ENCODE peak calls at places on chromosome 1, in five cellular contexts. One of them, this sample, is unnamed.
A peak's percentile ranks its signal among the peaks of the same experiment; 100 is the strongest.

GRCh38 chr1:16393255-16394177 is 26.5 kb downstream of the SZRD1 start:
- DNase-seq in nephron progenitor cell: no peak
- DNase-seq in RWPE1: no peak
- DNase-seq in AG09319: no peak
- DNase-seq in fibroblast of lung: no peak
- DNase-seq in this sample: no peak

GRCh38 chr1:42684139-42684538 is 1.9 kb downstream of the YBX1 start:
- DNase-seq in fibroblast of lung: peak; percentile 11
- DNase-seq in AG09319: no peak
- DNase-seq in nephron progenitor cell: no peak
- DNase-seq in RWPE1: no peak
- DNase-seq in this sample: no peak

GRCh38 chr1:151924691-151925587 is 15.6 kb upstream of the THEM4 start:
- DNase-seq in fibroblast of lung: no peak
- DNase-seq in AG09319: no peak
- DNase-seq in RWPE1: no peak
- DNase-seq in nephron progenitor cell: no peak
- DNase-seq in this sample: no peak

GRCh38 chr1:99737016-99737415 is 29.4 kb downstream of the FRRS1 start:
- DNase-seq in RWPE1: no peak
- DNase-seq in fibroblast of lung: peak; percentile 76
- DNase-seq in nephron progenitor cell: peak; percentile 12
- DNase-seq in AG09319: peak; percentile 15
- DNase-seq in this sample: peak; percentile 22

GRCh38 chr1:156247460-156248322 is at the start of gene PAQR6:
- DNase-seq in fibroblast of lung: no peak
- DNase-seq in RWPE1: no peak
- DNase-seq in AG09319: no peak
- DNase-seq in nephron progenitor cell: no peak
- DNase-seq in this sample: peak; percentile 30

GRCh38 chr1:29420196-29420595 is 183.9 kb downstream of the PTPRU start:
- DNase-seq in fibroblast of lung: no peak
- DNase-seq in RWPE1: no peak
- DNase-seq in AG09319: no peak
- DNase-seq in nephron progenitor cell: no peak
- DNase-seq in this sample: no peak

GRCh38 chr1:100556925-100557605 is 19.1 kb downstream of the GPR88 start:
- DNase-seq in AG09319: no peak
- DNase-seq in fibroblast of lung: no peak
- DNase-seq in RWPE1: no peak
- DNase-seq in nephron progenitor cell: no peak
- DNase-seq in this sample: no peak

GRCh38 chr1:82565546-82565945 is 764.8 kb downstream of the ADGRL2 start:
- DNase-seq in fibroblast of lung: peak; percentile 57
- DNase-seq in RWPE1: peak; percentile 41
- DNase-seq in nephron progenitor cell: no peak
- DNase-seq in AG09319: no peak
- DNase-seq in this sample: no peak

GRCh38 chr1:48222501-48223242 is at the start of gene SLC5A9:
- DNase-seq in RWPE1: no peak
- DNase-seq in fibroblast of lung: no peak
- DNase-seq in nephron progenitor cell: no peak
- DNase-seq in AG09319: no peak
- DNase-seq in this sample: no peak

GRCh38 chr1:182875889-182876288 is 36.7 kb downstream of the DHX9 start:
- DNase-seq in RWPE1: no peak
- DNase-seq in fibroblast of lung: no peak
- DNase-seq in AG09319: no peak
- DNase-seq in nephron progenitor cell: no peak
- DNase-seq in this sample: no peak

GRCh38 chr1:16087733-16088132 is 14.3 kb upstream of the FAM131C start:
- DNase-seq in RWPE1: no peak
- DNase-seq in AG09319: no peak
- DNase-seq in fibroblast of lung: no peak
- DNase-seq in nephron progenitor cell: no peak
- DNase-seq in this sample: no peak

GRCh38 chr1:45979074-45979777 is 153.2 kb downstream of the PIK3R3 start:
- DNase-seq in RWPE1: peak; percentile 25
- DNase-seq in AG09319: no peak
- DNase-seq in nephron progenitor cell: no peak
- DNase-seq in fibroblast of lung: peak; percentile 50
- DNase-seq in this sample: no peak

GRCh38 chr1:156826596-156826995 is 9.9 kb upstream of the SH2D2A start:
- DNase-seq in RWPE1: no peak
- DNase-seq in nephron progenitor cell: no peak
- DNase-seq in AG09319: no peak
- DNase-seq in fibroblast of lung: no peak
- DNase-seq in this sample: no peak

GRCh38 chr1:15727021-15727420 is 9.0 kb upstream of the SLC25A34 start:
- DNase-seq in RWPE1: no peak
- DNase-seq in fibroblast of lung: no peak
- DNase-seq in AG09319: no peak
- DNase-seq in nephron progenitor cell: no peak
- DNase-seq in this sample: no peak

GRCh38 chr1:33289858-33290154 is 31.1 kb downstream of the A3GALT2 start:
- DNase-seq in RWPE1: no peak
- DNase-seq in nephron progenitor cell: no peak
- DNase-seq in AG09319: no peak
- DNase-seq in fibroblast of lung: no peak
- DNase-seq in this sample: no peak

GRCh38 chr1:98659879-98660278 is 1.6 kb upstream of the SNX7 start:
- DNase-seq in fibroblast of lung: no peak
- DNase-seq in nephron progenitor cell: no peak
- DNase-seq in AG09319: no peak
- DNase-seq in RWPE1: no peak
- DNase-seq in this sample: no peak

GRCh38 chr1:154944422-154945159 is 8.1 kb upstream of the PMVK start:
- DNase-seq in AG09319: no peak
- DNase-seq in nephron progenitor cell: no peak
- DNase-seq in RWPE1: no peak
- DNase-seq in fibroblast of lung: peak; percentile 34
- DNase-seq in this sample: no peak

GRCh38 chr1:2438038-2438437 is 25.7 kb upstream of the PEX10 start:
- DNase-seq in AG09319: no peak
- DNase-seq in RWPE1: no peak
- DNase-seq in fibroblast of lung: no peak
- DNase-seq in nephron progenitor cell: no peak
- DNase-seq in this sample: no peak

GRCh38 chr1:31753623-31754349 is 10.4 kb downstream of the ADGRB2 start:
- DNase-seq in RWPE1: peak; percentile 71
- DNase-seq in AG09319: no peak
- DNase-seq in nephron progenitor cell: no peak
- DNase-seq in fibroblast of lung: peak; percentile 81
- DNase-seq in this sample: no peak

GRCh38 chr1:204043680-204044079 is 29.2 kb upstream of the SOX13 start:
- DNase-seq in RWPE1: no peak
- DNase-seq in fibroblast of lung: no peak
- DNase-seq in nephron progenitor cell: no peak
- DNase-seq in AG09319: no peak
- DNase-seq in this sample: no peak

GRCh38 chr1:230681599-230681998 is 32.3 kb downstream of the AGT start:
- DNase-seq in AG09319: peak; percentile 42
- DNase-seq in RWPE1: peak; percentile 85
- DNase-seq in fibroblast of lung: peak; percentile 84
- DNase-seq in nephron progenitor cell: no peak
- DNase-seq in this sample: no peak

GRCh38 chr1:39409055-39409816 is 82.2 kb upstream of the BMP8A start:
- DNase-seq in RWPE1: no peak
- DNase-seq in nephron progenitor cell: peak; percentile 60
- DNase-seq in fibroblast of lung: peak; percentile 72
- DNase-seq in AG09319: peak; percentile 59
- DNase-seq in this sample: peak; percentile 59

GRCh38 chr1:32753532-32754281 is 51.1 kb upstream of the SYNC start:
- DNase-seq in RWPE1: peak; percentile 94
- DNase-seq in AG09319: no peak
- DNase-seq in nephron progenitor cell: peak; percentile 94
- DNase-seq in fibroblast of lung: no peak
- DNase-seq in this sample: peak; percentile 90

GRCh38 chr1:71660417-71660816 is 579.6 kb upstream of the ZRANB2 start:
- DNase-seq in nephron progenitor cell: no peak
- DNase-seq in RWPE1: no peak
- DNase-seq in fibroblast of lung: peak; percentile 4
- DNase-seq in AG09319: peak; percentile 39
- DNase-seq in this sample: no peak

GRCh38 chr1:237186733-237187132 is 144.7 kb downstream of the RYR2 start:
- DNase-seq in RWPE1: no peak
- DNase-seq in nephron progenitor cell: no peak
- DNase-seq in AG09319: no peak
- DNase-seq in fibroblast of lung: no peak
- DNase-seq in this sample: no peak

GRCh38 chr1:47688161-47688560 is 250.3 kb downstream of the FOXD2 start:
- DNase-seq in RWPE1: no peak
- DNase-seq in fibroblast of lung: no peak
- DNase-seq in nephron progenitor cell: no peak
- DNase-seq in AG09319: no peak
- DNase-seq in this sample: no peak

GRCh38 chr1:52368383-52369172 is 2.6 kb upstream of the CC2D1B start:
- DNase-seq in AG09319: no peak
- DNase-seq in fibroblast of lung: peak; percentile 35
- DNase-seq in nephron progenitor cell: peak; percentile 77
- DNase-seq in RWPE1: peak; percentile 55
- DNase-seq in this sample: peak; percentile 74

GRCh38 chr1:114458208-114458777 is 52.7 kb downstream of the TRIM33 start:
- DNase-seq in RWPE1: peak; percentile 38
- DNase-seq in nephron progenitor cell: no peak
- DNase-seq in fibroblast of lung: peak; percentile 56
- DNase-seq in AG09319: no peak
- DNase-seq in this sample: no peak

DNA sequence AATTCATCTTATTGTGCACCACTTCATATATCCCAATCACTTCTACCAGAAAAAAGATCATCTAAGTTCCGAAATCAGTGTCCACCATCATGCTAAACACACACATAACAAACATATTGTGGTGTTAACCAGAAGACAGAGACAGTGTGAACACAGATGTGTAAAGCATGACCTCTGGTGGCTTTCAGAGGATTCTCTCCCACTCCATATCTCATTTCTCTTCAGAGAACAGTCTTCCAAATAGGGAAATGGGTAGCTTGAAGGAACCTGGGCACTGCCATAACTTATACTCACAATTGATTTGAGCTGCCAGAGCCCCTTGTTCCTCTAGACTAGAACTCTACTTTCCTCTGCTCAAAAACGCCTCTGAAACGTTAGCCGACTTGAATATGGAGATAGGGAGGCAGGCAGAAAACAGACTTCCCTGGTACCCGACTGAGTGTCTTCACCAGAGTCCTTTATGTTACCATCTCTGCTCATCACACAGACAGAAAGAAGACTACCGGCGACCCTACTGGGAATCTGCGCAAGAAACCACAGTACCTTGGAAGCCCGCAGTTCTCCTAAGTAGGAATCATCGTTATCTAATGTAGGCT is 1.8 kb upstream of the ELAPOR1 start:
- DNase-seq in AG09319: no peak
- DNase-seq in RWPE1: no peak
- DNase-seq in nephron progenitor cell: no peak
- DNase-seq in fibroblast of lung: peak; percentile 43
- DNase-seq in this sample: no peak
- TF ChIP-seq CTCF in AG09319: peak; percentile 35
- TF ChIP-seq CTCF in RWPE1: no peak
- TF ChIP-seq CTCF in nephron progenitor cell: no peak
- TF ChIP-seq CTCF in fibroblast of lung: no peak
- TF ChIP-seq CTCF in this sample: no peak

DNA sequence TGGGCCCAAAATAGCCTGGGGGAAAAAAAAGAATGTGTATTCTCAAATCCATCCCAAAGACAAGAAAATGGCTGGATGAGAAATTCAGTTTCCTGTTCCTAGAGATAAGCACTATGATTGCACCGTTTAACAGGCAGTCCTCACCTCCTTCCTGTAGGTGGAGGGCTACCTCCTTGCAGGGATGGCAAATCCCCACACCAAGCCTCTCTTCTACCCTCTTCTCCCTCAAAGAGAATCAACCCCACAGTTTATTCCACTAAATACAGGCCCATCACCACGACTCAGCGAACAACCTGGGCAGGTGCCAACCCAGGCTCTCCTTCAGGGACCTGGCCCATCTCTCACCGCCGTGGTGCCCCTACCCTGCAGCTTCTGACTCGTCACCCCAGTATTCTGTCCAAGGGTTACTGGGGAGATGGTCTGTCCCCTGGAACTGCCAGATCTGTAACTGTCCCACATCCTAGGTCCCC is 3.4 kb upstream of the CHD5 start:
- DNase-seq in nephron progenitor cell: no peak
- DNase-seq in AG09319: no peak
- DNase-seq in fibroblast of lung: no peak
- DNase-seq in RWPE1: no peak
- DNase-seq in this sample: no peak
- TF ChIP-seq CTCF in nephron progenitor cell: no peak
- TF ChIP-seq CTCF in AG09319: no peak
- TF ChIP-seq CTCF in fibroblast of lung: no peak
- TF ChIP-seq CTCF in RWPE1: no peak
- TF ChIP-seq CTCF in this sample: no peak

DNA sequence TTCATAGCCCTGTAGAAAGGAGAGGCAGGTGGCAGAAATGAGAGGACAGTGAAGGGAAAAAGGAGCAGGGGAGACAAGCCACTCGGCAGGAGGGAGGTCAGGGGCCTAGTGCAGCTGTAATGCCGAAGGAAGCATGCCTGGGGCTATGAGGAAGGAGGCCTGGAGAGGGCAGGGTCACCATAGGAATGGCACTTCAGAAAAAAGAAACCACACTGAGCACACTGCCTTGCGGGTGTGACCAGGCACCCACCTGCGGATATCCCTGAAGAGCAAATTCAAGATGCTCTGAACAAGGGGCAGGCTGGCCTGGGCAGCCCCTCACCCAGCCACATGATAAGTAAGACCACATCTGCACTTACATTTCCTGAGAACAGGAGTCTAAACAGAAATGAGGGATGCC is 104.7 kb downstream of the JAK1 start:
- DNase-seq in AG09319: no peak
- DNase-seq in nephron progenitor cell: peak; percentile 36
- DNase-seq in RWPE1: no peak
- DNase-seq in fibroblast of lung: peak; percentile 45
- DNase-seq in this sample: no peak
- TF ChIP-seq CTCF in AG09319: peak; percentile 22
- TF ChIP-seq CTCF in nephron progenitor cell: peak; percentile 15
- TF ChIP-seq CTCF in RWPE1: no peak
- TF ChIP-seq CTCF in fibroblast of lung: peak; percentile 47
- TF ChIP-seq CTCF in this sample: no peak

DNA sequence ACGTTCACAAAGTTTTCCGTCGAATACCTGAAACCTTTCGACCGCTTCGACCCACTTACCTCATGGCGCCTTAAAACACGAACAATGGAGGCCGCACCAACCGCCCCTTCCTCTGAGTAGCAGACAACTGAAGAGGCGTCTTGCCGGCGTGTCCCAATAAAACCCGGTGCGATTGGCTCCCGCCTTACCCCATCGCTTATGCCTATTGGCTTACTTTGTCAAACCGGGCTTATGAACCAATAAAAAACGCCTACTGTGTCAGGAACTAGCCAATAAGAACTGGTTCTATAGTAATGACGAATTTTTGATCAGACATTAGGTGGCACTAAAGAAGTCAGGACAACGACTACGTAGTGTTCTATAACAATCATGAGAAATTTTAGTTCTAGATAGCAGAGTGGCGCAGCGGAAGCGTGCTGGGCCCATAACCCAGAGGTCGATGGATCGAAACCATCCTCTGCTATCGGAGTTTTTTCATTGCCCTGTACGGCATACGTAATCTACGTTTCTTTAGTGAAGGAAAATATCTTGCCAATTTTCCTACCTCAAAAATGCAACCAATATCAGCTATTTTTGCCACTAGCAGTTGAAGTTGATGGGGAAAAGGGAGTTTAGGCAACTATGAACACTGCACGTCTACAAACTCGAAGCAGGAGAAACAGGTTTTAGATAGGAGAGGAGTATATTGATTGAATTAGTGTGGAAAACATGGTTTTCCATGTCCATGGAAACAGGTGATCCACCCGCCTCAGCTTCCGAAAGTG is at the start of gene ILF2:
- DNase-seq in AG09319: peak; percentile 100
- DNase-seq in fibroblast of lung: peak; percentile 100
- DNase-seq in RWPE1: peak; percentile 100
- DNase-seq in nephron progenitor cell: peak; percentile 96
- DNase-seq in this sample: peak; percentile 96
- TF ChIP-seq CTCF in AG09319: peak; percentile 23
- TF ChIP-seq CTCF in fibroblast of lung: peak; percentile 25
- TF ChIP-seq CTCF in RWPE1: no peak
- TF ChIP-seq CTCF in nephron progenitor cell: no peak
- TF ChIP-seq CTCF in this sample: no peak

This sample was measured in glutamatergic neuron.